ENCODE peak calls at places on chromosomes 5 and 9, in four cellular contexts. V is SK-N-MC, R is T-helper 22 cell, T is RKO. Z is an unnamed sample.

GRCh38 chr5:121399879-121400278 is 451.8 kb upstream of the FTMT start:
- DNase-seq in V (no peak), T (no peak), R (no peak), Z (no peak)

GRCh38 chr5:117681431-117681830 is 1106.8 kb upstream of the SEMA6A start:
- DNase-seq in R (no peak), T (no peak), V (no peak), Z (no peak)

GRCh38 chr9:71355884-71356283 is 234.5 kb upstream of the TRPM3 start:
- DNase-seq in R (no peak), T (no peak), V (no peak), Z (no peak)

GRCh38 chr5:94181940-94182339 is 436.5 kb downstream of the KIAA0825 start:
- DNase-seq in T (no peak), R (no peak), V (no peak), Z (no peak)

GRCh38 chr9:136045595-136046554 is 49.2 kb downstream of the NACC2 start:
- DNase-seq in R (no peak), V (no peak), T (no peak), Z (no peak)

GRCh38 chr5:159917919-159918487 is 1.7 kb downstream of the ADRA1B start:
- DNase-seq in T (no peak), R (no peak), V (no peak), Z (no peak)

GRCh38 chr5:1125030-1125357 is 13.1 kb upstream of the SLC12A7 start:
- DNase-seq in V (no peak), T (no peak), R (no peak), Z (peak; percentile 25)

GRCh38 chr9:3948826-3949578 is 350.9 kb downstream of the GLIS3 start:
- DNase-seq in V (no peak), T (no peak), R (no peak), Z (no peak)

GRCh38 chr9:37574241-37574721 is 1.9 kb downstream of the FBXO10 start:
- DNase-seq in R (no peak), T (no peak), V (peak; percentile 52), Z (no peak)

GRCh38 chr5:54217826-54218503 is 92.4 kb downstream of the ARL15 start:
- DNase-seq in T (peak; percentile 70), R (no peak), V (peak; percentile 73), Z (peak; percentile 52)

GRCh38 chr5:42992035-42992570 is 48.0 kb downstream of the ANXA2R start:
- DNase-seq in R (peak; percentile 48), T (peak; percentile 82), V (no peak), Z (no peak)

GRCh38 chr5:159242153-159242552 is 20.9 kb upstream of the UBLCP1 start:
- DNase-seq in R (no peak), V (no peak), T (no peak), Z (no peak)

GRCh38 chr9:114380988-114381387 is 6.8 kb downstream of the AKNA start:
- DNase-seq in T (no peak), V (no peak), R (no peak), Z (no peak)

GRCh38 chr9:123725389-123725788 is 204.5 kb downstream of the DENND1A start:
- DNase-seq in V (no peak), T (no peak), R (no peak), Z (no peak)

GRCh38 chr5:7080501-7080900 is 315.4 kb upstream of the ADCY2 start:
- DNase-seq in V (no peak), T (no peak), R (no peak), Z (no peak)

GRCh38 chr9:34985311-34985899 is 4.1 kb upstream of the DNAJB5 start:
- DNase-seq in V (no peak), R (no peak), T (peak; percentile 56), Z (peak; percentile 50)